ENCODE peak calls at places on chromosome 7, in nine cellular contexts. E, O, R, D, W, H, L, V and M are unnamed samples.
A peak's percentile ranks its signal among the peaks of the same experiment; 100 is the strongest.

GRCh38 chr7:36084485-36085091 is 68.5 kb upstream of the EEPD1 start:
- DNase-seq in E (peak; percentile 81), O (no peak), R (no peak), D (peak; percentile 91), W (peak; percentile 41), H (peak; percentile 41), L (no peak), V (peak; percentile 40), M (peak; percentile 93)

GRCh38 chr7:138752568-138753518 is 45.0 kb upstream of the TMEM213 start:
- DNase-seq in E (no peak), O (no peak), R (no peak), D (peak; percentile 31), W (no peak), H (peak; percentile 90), L (peak; percentile 84), V (peak; percentile 88), M (peak; percentile 95)

GRCh38 chr7:27976531-27976930 is 204.1 kb downstream of the JAZF1 start:
- DNase-seq in E (no peak), O (no peak), R (no peak), D (no peak), W (no peak), H (no peak), L (no peak), V (no peak), M (no peak)

GRCh38 chr7:106050743-106051110 is 61.4 kb downstream of the SYPL1 start:
- DNase-seq in E (no peak), O (peak; percentile 65), R (no peak), D (no peak), W (no peak), H (no peak), L (no peak), V (peak; percentile 54), M (no peak)

GRCh38 chr7:127322832-127323231 is 69.7 kb downstream of the ZNF800 start:
- DNase-seq in E (no peak), O (no peak), R (no peak), D (no peak), W (no peak), H (no peak), L (no peak), V (no peak), M (no peak)

GRCh38 chr7:135239263-135239662 is 5.6 kb downstream of the STRA8 start:
- DNase-seq in E (no peak), O (no peak), R (no peak), D (no peak), W (no peak), H (no peak), L (no peak), V (no peak), M (no peak)

GRCh38 chr7:52764502-52765169 is 270.8 kb upstream of the POM121L12 start:
- DNase-seq in E (peak; percentile 16), O (no peak), R (no peak), D (no peak), W (no peak), H (no peak), L (no peak), V (no peak), M (peak; percentile 27)

GRCh38 chr7:151655555-151655954 is 135.9 kb upstream of the RHEB start:
- DNase-seq in E (no peak), O (no peak), R (no peak), D (no peak), W (no peak), H (no peak), L (no peak), V (no peak), M (no peak)

GRCh38 chr7:8035647-8036518 is 67.3 kb downstream of the GLCCI1 start:
- DNase-seq in E (peak; percentile 12), O (peak; percentile 62), R (peak; percentile 23), D (no peak), W (no peak), H (peak; percentile 37), L (no peak), V (peak; percentile 20), M (peak; percentile 77)

GRCh38 chr7:109745677-109746410 is 1176.2 kb downstream of the DNAJB9 start:
- DNase-seq in E (no peak), O (no peak), R (no peak), D (no peak), W (no peak), H (no peak), L (no peak), V (no peak), M (no peak)

GRCh38 chr7:10343108-10343507 is 630.6 kb upstream of the PHF14 start:
- DNase-seq in E (no peak), O (no peak), R (no peak), D (no peak), W (no peak), H (no peak), L (no peak), V (no peak), M (no peak)

GRCh38 chr7:25805027-25805687 is 346.8 kb upstream of the NFE2L3 start:
- DNase-seq in E (no peak), O (peak; percentile 67), R (peak; percentile 8), D (peak; percentile 65), W (no peak), H (no peak), L (no peak), V (peak; percentile 87), M (no peak)